ENCODE peak calls at places on chromosomes 1 and 21, in seven cellular contexts. K is heart right ventricle, C is GM06990, L is tibial nerve, R is bronchial epithelial cell, O is Caco-2, E is heart left ventricle. B is an unnamed sample.

GRCh38 chr1:220687809-220688208 is 2.4 kb upstream of the C1orf115 start:
- DNase-seq in K (no peak), C (no peak), L (no peak), R (no peak), O (no peak), E (no peak), B (no peak)

GRCh38 chr21:33659550-33659949 is 17.2 kb downstream of the ITSN1 start:
- DNase-seq in K (no peak), C (no peak), L (no peak), R (no peak), O (no peak), E (no peak), B (no peak)

GRCh38 chr1:212518188-212518951 is 85.7 kb downstream of the NENF start:
- DNase-seq in K (peak; percentile 85), C (no peak), L (no peak), R (peak; percentile 30), O (no peak), E (peak; percentile 82), B (no peak)

GRCh38 chr1:21956720-21957552 is 19.8 kb upstream of the HSPG2 start:
- DNase-seq in K (peak; percentile 74), C (no peak), L (no peak), R (peak; percentile 99), O (no peak), E (peak; percentile 65), B (no peak)

GRCh38 chr1:44049839-44050238 is 18.6 kb upstream of the SLC6A9 start:
- DNase-seq in K (no peak), C (no peak), L (no peak), R (peak; percentile 91), O (no peak), E (no peak), B (peak; percentile 87)

GRCh38 chr1:226349801-226350503 is 41.0 kb upstream of the LIN9 start:
- DNase-seq in K (no peak), C (peak; percentile 80), L (no peak), R (no peak), O (no peak), E (no peak), B (no peak)

GRCh38 chr1:34650800-34651199 is 104.0 kb upstream of the GJB5 start:
- DNase-seq in K (no peak), C (no peak), L (no peak), R (no peak), O (no peak), E (no peak), B (no peak)

GRCh38 chr1:60423181-60423780 is 349.7 kb upstream of the C1orf87 start:
- DNase-seq in K (no peak), C (no peak), L (no peak), R (no peak), O (no peak), E (no peak), B (no peak)

GRCh38 chr1:230002164-230002803 is 64.8 kb upstream of the GALNT2 start:
- DNase-seq in K (peak; percentile 53), C (no peak), L (peak; percentile 81), R (no peak), O (no peak), E (peak; percentile 44), B (no peak)

GRCh38 chr1:62299426-62300200 is 19.6 kb downstream of the KANK4 start:
- DNase-seq in K (peak; percentile 50), C (no peak), L (peak; percentile 64), R (no peak), O (no peak), E (peak; percentile 37), B (no peak)

GRCh38 chr1:158798531-158798930 is 17.5 kb upstream of the OR6N2 start:
- DNase-seq in K (no peak), C (no peak), L (no peak), R (no peak), O (no peak), E (no peak), B (no peak)

GRCh38 chr1:57848406-57848805 is 424.5 kb upstream of the DAB1 start:
- DNase-seq in K (no peak), C (no peak), L (no peak), R (peak; percentile 71), O (no peak), E (no peak), B (no peak)

GRCh38 chr1:101971309-101971708 is 25.4 kb downstream of the OLFM3 start:
- DNase-seq in K (no peak), C (no peak), L (no peak), R (peak; percentile 2), O (peak; percentile 0), E (no peak), B (no peak)

GRCh38 chr21:32653326-32653901 is 41.2 kb upstream of the CFAP298 start:
- DNase-seq in K (no peak), C (no peak), L (no peak), R (peak; percentile 31), O (peak; percentile 49), E (no peak), B (no peak)

GRCh38 chr1:5297199-5297877 is 642.9 kb downstream of the AJAP1 start:
- DNase-seq in K (peak; percentile 14), C (no peak), L (peak; percentile 9), R (no peak), O (no peak), E (peak; percentile 21), B (no peak)

GRCh38 chr1:237857455-237857854 is 33.3 kb downstream of the ZP4 start:
- DNase-seq in K (no peak), C (no peak), L (no peak), R (no peak), O (no peak), E (no peak), B (no peak)

GRCh38 chr1:10932088-10932487 is 80.4 kb upstream of the TARDBP start:
- DNase-seq in K (no peak), C (peak; percentile 39), L (no peak), R (no peak), O (no peak), E (no peak), B (no peak)

GRCh38 chr1:220189750-220190347 is 82.4 kb downstream of the RAB3GAP2 start:
- DNase-seq in K (no peak), C (no peak), L (no peak), R (peak; percentile 40), O (peak; percentile 5), E (no peak), B (no peak)

GRCh38 chr1:169890761-169891538 is 2.7 kb downstream of the SCYL3 start:
- DNase-seq in K (no peak), C (no peak), L (no peak), R (peak; percentile 77), O (peak; percentile 68), E (no peak), B (no peak)

GRCh38 chr1:25430073-25430665 is 528 bp upstream of the MACO1 start:
- DNase-seq in K (peak; percentile 85), C (peak; percentile 92), L (peak; percentile 50), R (no peak), O (peak; percentile 79), E (peak; percentile 88), B (peak; percentile 25)

GRCh38 chr1:63723618-63724017 is 50.2 kb upstream of the ROR1 start:
- DNase-seq in K (no peak), C (no peak), L (no peak), R (peak; percentile 73), O (peak; percentile 28), E (no peak), B (no peak)

GRCh38 chr1:57131701-57132394 is 166.0 kb upstream of the C8B start:
- DNase-seq in K (no peak), C (no peak), L (no peak), R (peak; percentile 92), O (no peak), E (no peak), B (no peak)

GRCh38 chr1:39951951-39952350 is 3.0 kb upstream of the MFSD2A start:
- DNase-seq in K (no peak), C (no peak), L (no peak), R (no peak), O (no peak), E (no peak), B (no peak)

DNA sequence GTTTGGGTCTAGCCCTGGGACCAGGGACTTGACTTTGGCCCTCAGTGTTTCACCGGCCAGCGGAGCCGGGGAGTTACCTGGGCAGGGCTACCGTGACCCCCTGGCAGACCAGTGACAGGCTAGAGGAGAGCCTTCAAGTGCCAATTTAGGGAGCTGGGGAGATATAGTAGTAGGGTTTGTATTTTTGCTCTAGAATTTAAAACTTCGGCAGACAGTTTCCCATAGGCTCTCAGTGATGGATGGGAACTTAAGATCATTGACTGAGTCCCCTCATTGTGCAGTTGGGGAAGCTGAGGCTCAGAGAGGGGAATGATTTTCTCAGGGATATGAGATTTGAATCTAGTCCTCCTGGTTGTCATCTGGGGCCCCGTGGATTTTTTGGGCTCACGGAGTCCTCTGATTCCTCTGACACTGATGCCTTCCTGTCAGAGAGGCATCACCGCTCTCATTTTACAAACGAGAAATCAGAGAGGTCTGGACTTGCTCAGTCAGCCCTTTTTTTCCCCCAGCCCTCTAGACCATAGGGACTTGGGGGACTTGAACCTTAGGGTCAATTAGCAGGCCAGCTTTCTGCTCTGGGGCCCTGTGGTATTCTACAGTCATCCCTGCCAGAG is 58.3 kb upstream of the ACOT11 start:
- DNase-seq in K (no peak), C (no peak), L (no peak), R (no peak), O (no peak), E (no peak), B (no peak)
- TF ChIP-seq CTCF in K (no peak), C (no peak), L (no peak), R (no peak), O (no peak), E (peak; percentile 4), B (no peak)

GRCh38 chr1:68204965-68205630 is 27.2 kb downstream of the WLS start:
- DNase-seq in K (peak; percentile 30), C (no peak), L (no peak), R (no peak), O (no peak), E (no peak), B (no peak)
- TF ChIP-seq CTCF in K (no peak), C (no peak), L (no peak), R (no peak), O (no peak), E (no peak), B (no peak)

GRCh38 chr1:165871311-165872067 is 44.1 kb downstream of the UCK2 start:
- DNase-seq in K (peak; percentile 55), C (peak; percentile 56), L (peak; percentile 24), R (peak; percentile 47), O (peak; percentile 32), E (peak; percentile 46), B (no peak)
- TF ChIP-seq CTCF in K (peak; percentile 54), C (peak; percentile 62), L (no peak), R (no peak), O (peak; percentile 22), E (peak; percentile 32), B (peak; percentile 23)

DNA sequence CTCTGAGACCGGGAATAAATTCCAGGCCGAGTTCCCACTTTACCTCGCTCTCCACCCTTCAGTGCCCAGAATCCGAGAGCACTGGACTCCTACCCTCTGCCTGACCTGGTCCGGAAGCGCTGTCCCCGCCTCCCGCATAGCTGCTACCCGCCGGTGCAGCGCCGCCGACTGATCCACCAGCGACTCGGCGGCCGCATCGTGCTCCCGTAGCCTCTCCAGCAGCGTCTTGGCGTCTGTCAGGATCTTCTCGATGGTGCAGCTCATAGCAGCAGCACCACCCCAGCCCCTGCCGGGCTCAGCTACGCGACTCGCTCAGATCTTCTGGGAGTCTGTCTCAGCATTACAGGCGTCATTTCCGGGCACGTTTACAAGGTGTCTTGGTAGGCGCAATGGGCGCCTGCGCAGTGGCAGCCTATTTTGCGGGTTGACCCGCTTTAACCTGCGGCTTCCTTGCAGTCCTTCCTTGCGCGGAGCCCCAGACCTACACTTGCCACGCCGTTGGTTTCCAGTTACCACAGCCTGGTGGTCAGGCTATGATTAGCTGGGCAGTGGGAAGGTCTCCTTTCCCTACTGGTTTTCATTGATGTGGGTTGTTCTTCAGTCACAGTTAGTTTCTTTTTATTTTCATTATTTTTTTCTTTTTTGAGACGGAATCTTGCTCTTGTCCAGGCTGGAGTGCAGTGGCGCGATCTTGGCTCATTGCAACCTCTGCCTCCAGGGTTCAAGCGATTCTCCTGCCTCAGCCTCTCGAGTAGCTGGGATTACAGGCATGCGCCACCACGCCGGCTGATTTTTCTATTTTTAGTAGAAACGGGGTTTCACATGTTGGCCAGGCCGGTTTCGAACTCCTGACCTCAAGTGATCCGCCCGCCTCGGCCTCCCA is at the start of gene SIKE1:
- DNase-seq in K (peak; percentile 92), C (peak; percentile 89), L (peak; percentile 87), R (peak; percentile 91), O (peak; percentile 91), E (peak; percentile 91), B (peak; percentile 57)
- TF ChIP-seq CTCF in K (peak; percentile 31), C (no peak), L (no peak), R (peak; percentile 15), O (no peak), E (no peak), B (peak; percentile 25)